ENCODE peak calls at places on chromosomes 11 and 22, in four cellular contexts. K is WTC11, X is H1, P is A549. Z is an unnamed sample.

GRCh38 chr11:10654211-10655150 is 39.1 kb downstream of the IRAG1 start:
- DNase-seq in K (no peak), X (no peak), P (peak), Z (peak)

GRCh38 chr22:28930357-28931007 is 47.1 kb downstream of the ZNRF3 start:
- DNase-seq in K (no peak), X (no peak), P (no peak), Z (no peak)

GRCh38 chr11:104946907-104947306 is 21.5 kb downstream of the CASP4 start:
- DNase-seq in K (no peak), X (no peak), P (peak), Z (peak)

GRCh38 chr11:16009021-16009420 is 347.3 kb downstream of the SOX6 start:
- DNase-seq in K (no peak), X (no peak), P (no peak), Z (no peak)

GRCh38 chr11:94106699-94107098 is 21.9 kb upstream of the PANX1 start:
- DNase-seq in K (no peak), X (no peak), P (no peak), Z (no peak)

GRCh38 chr11:122069946-122070345 is 46.1 kb downstream of the BLID start:
- DNase-seq in K (peak), X (no peak), P (no peak), Z (no peak)

GRCh38 chr11:113179181-113179701 is 135.1 kb upstream of the TTC12 start:
- DNase-seq in K (no peak), X (no peak), P (no peak), Z (no peak)

GRCh38 chr11:135006800-135007199 is 594.8 kb upstream of the B3GAT1 start:
- DNase-seq in K (no peak), X (no peak), P (no peak), Z (no peak)

GRCh38 chr11:11978792-11979486 is 29.5 kb downstream of the DKK3 start:
- DNase-seq in K (no peak), X (no peak), P (no peak), Z (no peak)

GRCh38 chr22:43838161-43838560 is 24.2 kb downstream of the SULT4A1 start:
- DNase-seq in K (no peak), X (no peak), P (no peak), Z (no peak)

GRCh38 chr11:64545605-64546004 is 45.4 kb upstream of the SLC22A12 start:
- DNase-seq in K (no peak), X (no peak), P (peak), Z (no peak)

GRCh38 chr11:26623076-26623666 is 51.1 kb upstream of the MUC15 start:
- DNase-seq in K (no peak), X (no peak), P (peak), Z (no peak)

GRCh38 chr11:119599864-119600593 is 129.0 kb downstream of the NECTIN1 start:
- DNase-seq in K (no peak), X (no peak), P (no peak), Z (no peak)

GRCh38 chr22:48536691-48537591 is 1290.7 kb downstream of the BRD1 start:
- DNase-seq in K (no peak), X (no peak), P (no peak), Z (no peak)

GRCh38 chr22:50252081-50253045 is 1.3 kb upstream of the HDAC10 start:
- DNase-seq in K (peak), X (no peak), P (no peak), Z (no peak)

GRCh38 chr11:131767421-131767820 is 397.0 kb downstream of the NTM start:
- DNase-seq in K (no peak), X (no peak), P (no peak), Z (no peak)

GRCh38 chr11:65476632-65477270 is 22.1 kb upstream of the MALAT1 start:
- DNase-seq in K (no peak), X (no peak), P (no peak), Z (no peak)

GRCh38 chr11:21295508-21295907 is 626.1 kb downstream of the NELL1 start:
- DNase-seq in K (no peak), X (no peak), P (no peak), Z (no peak)

GRCh38 chr22:41305646-41306045 is 4.3 kb downstream of the ZC3H7B start:
- DNase-seq in K (no peak), X (no peak), P (no peak), Z (no peak)
- TF ChIP-seq MAX in K (no peak), X (no peak), P (no peak), Z (no peak)

DNA sequence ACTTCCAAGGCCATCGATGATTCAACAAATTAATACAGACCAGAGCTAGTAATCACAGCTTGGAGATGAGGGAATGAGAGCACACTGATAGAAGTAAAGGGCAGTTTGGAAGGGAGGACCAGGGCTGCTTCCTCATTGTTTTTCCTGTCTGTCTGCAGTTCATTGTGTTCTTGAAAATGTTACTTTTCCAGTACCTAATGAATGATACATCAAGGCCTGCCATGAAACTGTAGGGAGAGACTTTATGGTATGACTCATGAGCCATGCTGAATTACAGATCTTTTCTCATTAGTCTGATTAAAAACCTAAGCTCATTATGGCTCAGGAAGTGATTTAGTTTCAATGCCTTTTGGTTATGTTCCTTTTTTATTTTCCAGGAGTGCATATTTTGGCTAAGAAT is 855.6 kb downstream of the KCNA4 start:
- DNase-seq in K (no peak), X (no peak), P (no peak), Z (no peak)
- TF ChIP-seq MAX in K (no peak), X (no peak), P (no peak), Z (no peak)

DNA sequence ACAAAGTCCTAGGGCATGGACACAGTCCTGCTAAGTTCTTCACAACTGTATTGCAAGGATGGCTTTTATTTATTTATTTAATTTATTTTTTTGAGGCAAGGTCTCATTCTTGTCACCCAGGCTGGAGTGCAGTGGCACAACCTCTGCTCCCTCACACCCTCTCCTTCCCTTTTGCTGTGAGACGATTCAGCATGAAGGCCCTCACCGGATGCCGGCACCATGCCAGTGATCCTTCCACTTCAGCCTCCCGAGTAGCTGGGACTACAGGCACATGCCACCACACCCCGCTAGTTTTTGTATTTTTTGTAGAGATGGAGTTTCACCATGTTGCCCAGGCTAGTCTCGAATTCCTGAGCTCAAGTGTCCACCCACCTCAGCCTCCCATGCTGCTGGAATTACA is 17.8 kb downstream of the EED start:
- DNase-seq in K (no peak), X (no peak), P (no peak), Z (no peak)
- TF ChIP-seq MAX in K (no peak), X (no peak), P (no peak), Z (no peak)

DNA sequence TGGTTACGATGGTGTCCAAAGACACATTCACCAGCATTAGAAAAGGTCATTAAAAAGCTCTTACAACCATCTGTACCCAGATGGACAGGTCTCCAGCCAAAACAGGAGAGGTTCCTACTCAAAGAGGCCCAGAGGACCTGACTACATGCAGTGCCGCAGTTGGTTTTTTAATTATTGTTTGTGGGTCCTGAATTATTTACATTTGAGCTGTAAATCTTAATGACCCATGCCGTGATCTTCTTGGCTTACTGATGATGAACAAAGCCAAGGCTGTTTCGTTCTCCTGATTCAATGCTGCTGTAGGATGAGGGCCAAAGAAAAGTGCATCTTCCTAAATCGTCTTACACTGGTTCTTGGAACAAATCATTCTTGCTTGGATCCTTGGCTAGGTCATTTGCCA is 83.7 kb downstream of the CADM1 start:
- DNase-seq in K (no peak), X (no peak), P (no peak), Z (no peak)
- TF ChIP-seq MAX in K (no peak), X (no peak), P (no peak), Z (no peak)

GRCh38 chr11:96196074-96196787 is 146.8 kb downstream of the MAML2 start:
- DNase-seq in K (no peak), X (peak), P (no peak), Z (no peak)
- TF ChIP-seq MAX in K (no peak), X (no peak), P (no peak), Z (no peak)

GRCh38 chr11:128568166-128568778 is 19.1 kb downstream of the ETS1 start:
- DNase-seq in K (no peak), X (no peak), P (no peak), Z (no peak)

GRCh38 chr11:128564642-128565245 is 22.6 kb downstream of the ETS1 start:
- DNase-seq in K (no peak), X (no peak), P (no peak), Z (no peak)

GRCh38 chr11:128567130-128567529 is 20.2 kb downstream of the ETS1 start:
- DNase-seq in K (no peak), X (no peak), P (no peak), Z (no peak)

GRCh38 chr11:128563942-128564641 is 23.3 kb downstream of the ETS1 start:
- DNase-seq in K (no peak), X (no peak), P (no peak), Z (no peak)

GRCh38 chr11:128565881-128566280 is 21.5 kb downstream of the ETS1 start:
- DNase-seq in K (no peak), X (no peak), P (no peak), Z (no peak)
- TF ChIP-seq MAX in K (no peak), X (no peak), P (no peak), Z (no peak)

Z was measured in K562.